ENCODE peak calls at places on chromosome 4, in five cellular contexts. V is activated CD4-positive, CD25-positive, alpha-beta regulatory T cell treated with anti-CD3 and anti-CD28 coated beads, Interleukin-2, amount 50 U/mL, for 72 hours; D is fibroblast of the conjunctiva; O is Right ventricle myocardium superior; Z is activated CD4-positive, alpha-beta T cell treated with anti-CD3 and anti-CD28 coated beads for 1 hour. C is an unnamed sample.

GRCh38 chr4:106380179-106380578 is 11.6 kb upstream of the GIMD1 start:
- DNase-seq in V (no peak), D (no peak), O (no peak), Z (no peak), C (no peak)

GRCh38 chr4:21005647-21006046 is 305.4 kb downstream of the PACRGL start:
- DNase-seq in V (no peak), D (no peak), O (no peak), Z (no peak), C (no peak)

GRCh38 chr4:135604531-135604930 is 1402.9 kb upstream of the PABPC4L start:
- DNase-seq in V (no peak), D (no peak), O (no peak), Z (no peak), C (no peak)

GRCh38 chr4:29423836-29424721 is 1296.1 kb upstream of the PCDH7 start:
- DNase-seq in V (no peak), D (peak; percentile 31), O (no peak), Z (no peak), C (no peak)

GRCh38 chr4:94741304-94741703 is 16.5 kb upstream of the BMPR1B start:
- DNase-seq in V (no peak), D (no peak), O (no peak), Z (no peak), C (no peak)

GRCh38 chr4:67545996-67546356 is 673 bp upstream of the CENPC start:
- DNase-seq in V (no peak), D (no peak), O (no peak), Z (no peak), C (no peak)

GRCh38 chr4:90328558-90328957 is 201.4 kb downstream of the CCSER1 start:
- DNase-seq in V (no peak), D (peak; percentile 52), O (peak; percentile 54), Z (no peak), C (no peak)

GRCh38 chr4:159142254-159142653 is 39.4 kb downstream of the RAPGEF2 start:
- DNase-seq in V (no peak), D (peak; percentile 21), O (no peak), Z (no peak), C (no peak)